ENCODE peak calls at places on chromosomes 16 and 17, in ten cellular contexts. One of them, this sample, is unnamed.

GRCh38 chr17:29563816-29564215 is 3.0 kb downstream of the ABHD15 start:
- DNase-seq in GM04504: no peak
- DNase-seq in HFFc6: no peak
- DNase-seq in HTR-8/SVneo: no peak
- DNase-seq in D341Med: peak; percentile 18
- DNase-seq in activated T-cell treated with anti-CD3 and anti-CD28 coated beads for 24 hours: no peak
- DNase-seq in GM23248: no peak
- DNase-seq in AG10803: no peak
- DNase-seq in effector memory CD4-positive, alpha-beta T cell: no peak
- DNase-seq in NCI-H345: no peak
- DNase-seq in this sample: no peak

GRCh38 chr16:30948087-30948955 is 547 bp upstream of the ORAI3 start:
- DNase-seq in activated T-cell treated with anti-CD3 and anti-CD28 coated beads for 24 hours: no peak
- DNase-seq in HTR-8/SVneo: peak; percentile 93
- DNase-seq in D341Med: no peak
- DNase-seq in NCI-H345: peak; percentile 46
- DNase-seq in HFFc6: peak; percentile 99
- DNase-seq in GM23248: peak; percentile 98
- DNase-seq in GM04504: peak; percentile 95
- DNase-seq in effector memory CD4-positive, alpha-beta T cell: no peak
- DNase-seq in AG10803: peak; percentile 96
- DNase-seq in this sample: peak; percentile 91

GRCh38 chr16:66359012-66359411 is 7.5 kb upstream of the CDH5 start:
- DNase-seq in HFFc6: no peak
- DNase-seq in activated T-cell treated with anti-CD3 and anti-CD28 coated beads for 24 hours: no peak
- DNase-seq in AG10803: peak; percentile 58
- DNase-seq in GM23248: peak; percentile 90
- DNase-seq in D341Med: no peak
- DNase-seq in effector memory CD4-positive, alpha-beta T cell: no peak
- DNase-seq in GM04504: no peak
- DNase-seq in HTR-8/SVneo: no peak
- DNase-seq in NCI-H345: no peak
- DNase-seq in this sample: peak; percentile 63

GRCh38 chr17:13597723-13598347 is 3.9 kb downstream of the HS3ST3A1 start:
- DNase-seq in effector memory CD4-positive, alpha-beta T cell: peak; percentile 10
- DNase-seq in activated T-cell treated with anti-CD3 and anti-CD28 coated beads for 24 hours: no peak
- DNase-seq in D341Med: peak; percentile 26
- DNase-seq in NCI-H345: no peak
- DNase-seq in AG10803: peak; percentile 65
- DNase-seq in GM23248: peak; percentile 73
- DNase-seq in GM04504: no peak
- DNase-seq in HTR-8/SVneo: no peak
- DNase-seq in HFFc6: peak; percentile 54
- DNase-seq in this sample: peak; percentile 75

GRCh38 chr17:76408037-76408849 is 23.8 kb downstream of the SPHK1 start:
- DNase-seq in activated T-cell treated with anti-CD3 and anti-CD28 coated beads for 24 hours: peak; percentile 56
- DNase-seq in NCI-H345: peak; percentile 84
- DNase-seq in D341Med: peak; percentile 88
- DNase-seq in HTR-8/SVneo: peak; percentile 81
- DNase-seq in effector memory CD4-positive, alpha-beta T cell: peak; percentile 54
- DNase-seq in GM23248: peak; percentile 62
- DNase-seq in GM04504: no peak
- DNase-seq in AG10803: no peak
- DNase-seq in HFFc6: peak; percentile 23
- DNase-seq in this sample: peak; percentile 45

GRCh38 chr17:17626840-17627239 is 35.3 kb upstream of the PEMT start:
- DNase-seq in HTR-8/SVneo: no peak
- DNase-seq in HFFc6: no peak
- DNase-seq in AG10803: no peak
- DNase-seq in activated T-cell treated with anti-CD3 and anti-CD28 coated beads for 24 hours: no peak
- DNase-seq in NCI-H345: no peak
- DNase-seq in GM23248: no peak
- DNase-seq in GM04504: no peak
- DNase-seq in D341Med: no peak
- DNase-seq in effector memory CD4-positive, alpha-beta T cell: no peak
- DNase-seq in this sample: no peak

GRCh38 chr16:87145181-87146176 is 171.7 kb downstream of the C16orf95 start:
- DNase-seq in GM04504: no peak
- DNase-seq in D341Med: no peak
- DNase-seq in NCI-H345: no peak
- DNase-seq in HFFc6: peak; percentile 68
- DNase-seq in GM23248: peak; percentile 51
- DNase-seq in HTR-8/SVneo: peak; percentile 87
- DNase-seq in activated T-cell treated with anti-CD3 and anti-CD28 coated beads for 24 hours: no peak
- DNase-seq in AG10803: peak; percentile 51
- DNase-seq in effector memory CD4-positive, alpha-beta T cell: no peak
- DNase-seq in this sample: peak; percentile 99

GRCh38 chr16:49755291-49755611 is 100.7 kb downstream of the ZNF423 start:
- DNase-seq in HTR-8/SVneo: no peak
- DNase-seq in AG10803: peak; percentile 31
- DNase-seq in GM23248: peak; percentile 69
- DNase-seq in effector memory CD4-positive, alpha-beta T cell: no peak
- DNase-seq in activated T-cell treated with anti-CD3 and anti-CD28 coated beads for 24 hours: no peak
- DNase-seq in NCI-H345: no peak
- DNase-seq in GM04504: peak; percentile 7
- DNase-seq in D341Med: no peak
- DNase-seq in HFFc6: no peak
- DNase-seq in this sample: peak; percentile 72

GRCh38 chr16:24850289-24850931 is 4.6 kb downstream of the SLC5A11 start:
- DNase-seq in GM04504: no peak
- DNase-seq in AG10803: peak; percentile 49
- DNase-seq in D341Med: no peak
- DNase-seq in GM23248: peak; percentile 69
- DNase-seq in NCI-H345: no peak
- DNase-seq in HFFc6: peak; percentile 48
- DNase-seq in HTR-8/SVneo: no peak
- DNase-seq in effector memory CD4-positive, alpha-beta T cell: no peak
- DNase-seq in activated T-cell treated with anti-CD3 and anti-CD28 coated beads for 24 hours: no peak
- DNase-seq in this sample: peak; percentile 86

GRCh38 chr17:57938061-57938502 is 17.1 kb downstream of the CUEDC1 start:
- DNase-seq in activated T-cell treated with anti-CD3 and anti-CD28 coated beads for 24 hours: no peak
- DNase-seq in effector memory CD4-positive, alpha-beta T cell: no peak
- DNase-seq in D341Med: no peak
- DNase-seq in GM04504: no peak
- DNase-seq in GM23248: no peak
- DNase-seq in AG10803: no peak
- DNase-seq in NCI-H345: no peak
- DNase-seq in HFFc6: no peak
- DNase-seq in HTR-8/SVneo: no peak
- DNase-seq in this sample: no peak

GRCh38 chr17:41959030-41959335 is 7.6 kb upstream of the CNP start:
- DNase-seq in effector memory CD4-positive, alpha-beta T cell: no peak
- DNase-seq in D341Med: no peak
- DNase-seq in HFFc6: no peak
- DNase-seq in GM23248: no peak
- DNase-seq in GM04504: no peak
- DNase-seq in activated T-cell treated with anti-CD3 and anti-CD28 coated beads for 24 hours: no peak
- DNase-seq in NCI-H345: no peak
- DNase-seq in HTR-8/SVneo: no peak
- DNase-seq in AG10803: no peak
- DNase-seq in this sample: no peak

GRCh38 chr17:76076100-76076764 is 1.7 kb downstream of the GALR2 start:
- DNase-seq in GM04504: no peak
- DNase-seq in HFFc6: no peak
- DNase-seq in activated T-cell treated with anti-CD3 and anti-CD28 coated beads for 24 hours: no peak
- DNase-seq in D341Med: no peak
- DNase-seq in HTR-8/SVneo: no peak
- DNase-seq in NCI-H345: no peak
- DNase-seq in GM23248: no peak
- DNase-seq in effector memory CD4-positive, alpha-beta T cell: no peak
- DNase-seq in AG10803: no peak
- DNase-seq in this sample: no peak

GRCh38 chr17:38898812-38899348 is 26.5 kb upstream of the LASP1NB start:
- DNase-seq in GM04504: no peak
- DNase-seq in D341Med: no peak
- DNase-seq in NCI-H345: no peak
- DNase-seq in effector memory CD4-positive, alpha-beta T cell: peak; percentile 64
- DNase-seq in HFFc6: no peak
- DNase-seq in HTR-8/SVneo: no peak
- DNase-seq in AG10803: no peak
- DNase-seq in GM23248: no peak
- DNase-seq in activated T-cell treated with anti-CD3 and anti-CD28 coated beads for 24 hours: peak; percentile 83
- DNase-seq in this sample: no peak

GRCh38 chr16:17470871-17471744 is at the start of gene XYLT1:
- DNase-seq in AG10803: peak; percentile 98
- DNase-seq in GM23248: peak; percentile 100
- DNase-seq in HTR-8/SVneo: no peak
- DNase-seq in activated T-cell treated with anti-CD3 and anti-CD28 coated beads for 24 hours: peak; percentile 38
- DNase-seq in HFFc6: peak; percentile 96
- DNase-seq in effector memory CD4-positive, alpha-beta T cell: peak; percentile 53
- DNase-seq in NCI-H345: peak; percentile 42
- DNase-seq in GM04504: peak; percentile 96
- DNase-seq in D341Med: no peak
- DNase-seq in this sample: peak; percentile 48

GRCh38 chr17:40218740-40219072 is 398 bp upstream of the WIPF2 start:
- DNase-seq in HFFc6: peak; percentile 71
- DNase-seq in effector memory CD4-positive, alpha-beta T cell: peak; percentile 82
- DNase-seq in D341Med: peak; percentile 74
- DNase-seq in HTR-8/SVneo: peak; percentile 56
- DNase-seq in activated T-cell treated with anti-CD3 and anti-CD28 coated beads for 24 hours: peak; percentile 68
- DNase-seq in GM04504: no peak
- DNase-seq in GM23248: peak; percentile 94
- DNase-seq in AG10803: peak; percentile 69
- DNase-seq in NCI-H345: peak; percentile 74
- DNase-seq in this sample: peak; percentile 31

GRCh38 chr16:29254676-29255495 is 151.6 kb downstream of the NPIPB11 start:
- DNase-seq in HTR-8/SVneo: no peak
- DNase-seq in AG10803: no peak
- DNase-seq in HFFc6: no peak
- DNase-seq in GM23248: no peak
- DNase-seq in activated T-cell treated with anti-CD3 and anti-CD28 coated beads for 24 hours: no peak
- DNase-seq in effector memory CD4-positive, alpha-beta T cell: no peak
- DNase-seq in D341Med: no peak
- DNase-seq in GM04504: no peak
- DNase-seq in NCI-H345: no peak
- DNase-seq in this sample: no peak

GRCh38 chr17:30908717-30909420 is 2.8 kb upstream of the TEFM start:
- DNase-seq in GM23248: no peak
- DNase-seq in GM04504: no peak
- DNase-seq in NCI-H345: no peak
- DNase-seq in AG10803: no peak
- DNase-seq in activated T-cell treated with anti-CD3 and anti-CD28 coated beads for 24 hours: no peak
- DNase-seq in HFFc6: no peak
- DNase-seq in D341Med: no peak
- DNase-seq in effector memory CD4-positive, alpha-beta T cell: no peak
- DNase-seq in HTR-8/SVneo: no peak
- DNase-seq in this sample: no peak

GRCh38 chr16:14172200-14172805 is 101.2 kb downstream of the MRTFB start:
- DNase-seq in HTR-8/SVneo: peak; percentile 18
- DNase-seq in effector memory CD4-positive, alpha-beta T cell: no peak
- DNase-seq in AG10803: peak; percentile 81
- DNase-seq in NCI-H345: no peak
- DNase-seq in GM23248: peak; percentile 67
- DNase-seq in HFFc6: peak; percentile 64
- DNase-seq in D341Med: no peak
- DNase-seq in GM04504: peak; percentile 65
- DNase-seq in activated T-cell treated with anti-CD3 and anti-CD28 coated beads for 24 hours: no peak
- DNase-seq in this sample: peak; percentile 35

GRCh38 chr17:4127555-4127954 is 15.3 kb downstream of the ZZEF1 start:
- DNase-seq in GM04504: no peak
- DNase-seq in GM23248: no peak
- DNase-seq in HTR-8/SVneo: no peak
- DNase-seq in activated T-cell treated with anti-CD3 and anti-CD28 coated beads for 24 hours: no peak
- DNase-seq in HFFc6: no peak
- DNase-seq in AG10803: no peak
- DNase-seq in D341Med: no peak
- DNase-seq in effector memory CD4-positive, alpha-beta T cell: no peak
- DNase-seq in NCI-H345: no peak
- DNase-seq in this sample: no peak

GRCh38 chr17:81397314-81398169 is 2.3 kb downstream of the BAHCC1 start:
- DNase-seq in HTR-8/SVneo: no peak
- DNase-seq in GM23248: peak; percentile 85
- DNase-seq in activated T-cell treated with anti-CD3 and anti-CD28 coated beads for 24 hours: no peak
- DNase-seq in HFFc6: peak; percentile 52
- DNase-seq in D341Med: peak; percentile 79
- DNase-seq in AG10803: peak; percentile 47
- DNase-seq in GM04504: no peak
- DNase-seq in NCI-H345: peak; percentile 69
- DNase-seq in effector memory CD4-positive, alpha-beta T cell: no peak
- DNase-seq in this sample: no peak

GRCh38 chr17:47316316-47316715 is 7.4 kb upstream of the EFCAB13 start:
- DNase-seq in AG10803: peak; percentile 70
- DNase-seq in effector memory CD4-positive, alpha-beta T cell: no peak
- DNase-seq in GM04504: no peak
- DNase-seq in D341Med: no peak
- DNase-seq in HTR-8/SVneo: no peak
- DNase-seq in HFFc6: peak; percentile 19
- DNase-seq in NCI-H345: no peak
- DNase-seq in activated T-cell treated with anti-CD3 and anti-CD28 coated beads for 24 hours: no peak
- DNase-seq in GM23248: peak; percentile 84
- DNase-seq in this sample: no peak

GRCh38 chr16:15526731-15527130 is 92.3 kb downstream of the BMERB1 start:
- DNase-seq in AG10803: no peak
- DNase-seq in HTR-8/SVneo: no peak
- DNase-seq in GM23248: no peak
- DNase-seq in GM04504: no peak
- DNase-seq in NCI-H345: no peak
- DNase-seq in activated T-cell treated with anti-CD3 and anti-CD28 coated beads for 24 hours: no peak
- DNase-seq in D341Med: no peak
- DNase-seq in HFFc6: no peak
- DNase-seq in effector memory CD4-positive, alpha-beta T cell: no peak
- DNase-seq in this sample: no peak

GRCh38 chr17:34852614-34853013 is 108.6 kb downstream of the CCT6B start:
- DNase-seq in D341Med: no peak
- DNase-seq in HFFc6: no peak
- DNase-seq in effector memory CD4-positive, alpha-beta T cell: no peak
- DNase-seq in activated T-cell treated with anti-CD3 and anti-CD28 coated beads for 24 hours: no peak
- DNase-seq in GM04504: no peak
- DNase-seq in AG10803: no peak
- DNase-seq in GM23248: no peak
- DNase-seq in NCI-H345: no peak
- DNase-seq in HTR-8/SVneo: no peak
- DNase-seq in this sample: no peak

GRCh38 chr17:39688475-39688835 is 598 bp upstream of the PGAP3 start:
- DNase-seq in NCI-H345: no peak
- DNase-seq in HTR-8/SVneo: no peak
- DNase-seq in GM04504: no peak
- DNase-seq in D341Med: no peak
- DNase-seq in AG10803: no peak
- DNase-seq in HFFc6: no peak
- DNase-seq in GM23248: peak; percentile 45
- DNase-seq in activated T-cell treated with anti-CD3 and anti-CD28 coated beads for 24 hours: no peak
- DNase-seq in effector memory CD4-positive, alpha-beta T cell: no peak
- DNase-seq in this sample: no peak

GRCh38 chr16:15650019-15650697 is at the start of gene NDE1:
- DNase-seq in D341Med: peak; percentile 98
- DNase-seq in HFFc6: peak; percentile 84
- DNase-seq in GM04504: peak; percentile 77
- DNase-seq in AG10803: peak; percentile 83
- DNase-seq in NCI-H345: peak; percentile 88
- DNase-seq in GM23248: peak; percentile 98
- DNase-seq in effector memory CD4-positive, alpha-beta T cell: peak; percentile 88
- DNase-seq in activated T-cell treated with anti-CD3 and anti-CD28 coated beads for 24 hours: peak; percentile 82
- DNase-seq in HTR-8/SVneo: peak; percentile 92
- DNase-seq in this sample: peak; percentile 75

GRCh38 chr17:57152916-57153528 is 68.0 kb downstream of the AKAP1 start:
- DNase-seq in HTR-8/SVneo: no peak
- DNase-seq in GM23248: no peak
- DNase-seq in HFFc6: no peak
- DNase-seq in AG10803: no peak
- DNase-seq in NCI-H345: no peak
- DNase-seq in effector memory CD4-positive, alpha-beta T cell: no peak
- DNase-seq in D341Med: no peak
- DNase-seq in activated T-cell treated with anti-CD3 and anti-CD28 coated beads for 24 hours: no peak
- DNase-seq in GM04504: no peak
- DNase-seq in this sample: no peak

GRCh38 chr16:51143166-51143565 is 7.9 kb downstream of the SALL1 start:
- DNase-seq in effector memory CD4-positive, alpha-beta T cell: no peak
- DNase-seq in GM04504: no peak
- DNase-seq in D341Med: no peak
- DNase-seq in NCI-H345: no peak
- DNase-seq in activated T-cell treated with anti-CD3 and anti-CD28 coated beads for 24 hours: no peak
- DNase-seq in AG10803: no peak
- DNase-seq in GM23248: no peak
- DNase-seq in HFFc6: no peak
- DNase-seq in HTR-8/SVneo: no peak
- DNase-seq in this sample: no peak

GRCh38 chr17:13725286-13725990 is 123.7 kb upstream of the HS3ST3A1 start:
- DNase-seq in activated T-cell treated with anti-CD3 and anti-CD28 coated beads for 24 hours: no peak
- DNase-seq in AG10803: peak; percentile 58
- DNase-seq in GM04504: no peak
- DNase-seq in HFFc6: no peak
- DNase-seq in effector memory CD4-positive, alpha-beta T cell: no peak
- DNase-seq in NCI-H345: no peak
- DNase-seq in HTR-8/SVneo: peak; percentile 13
- DNase-seq in GM23248: peak; percentile 82
- DNase-seq in D341Med: no peak
- DNase-seq in this sample: peak; percentile 34